ENCODE peak calls at places on chromosomes 3 and 15, in nine cellular contexts. One of them, this sample, is unnamed. For H3K4me1, the result is how much of the 10 kb centered on the place peaks cover.

GRCh38 chr15:88072598-88073385 is 183.7 kb downstream of the NTRK3 start:
- DNase-seq in esophagus squamous epithelium: no peak
- DNase-seq in right lobe of liver: no peak
- DNase-seq in HCT116: no peak
- DNase-seq in IMR-90: no peak
- DNase-seq in tibial nerve: no peak
- DNase-seq in adrenal gland: no peak
- DNase-seq in A549: no peak
- DNase-seq in heart left ventricle: no peak
- DNase-seq in this sample: no peak

GRCh38 chr3:139129892-139130291 is 85.2 kb upstream of the PRR23C start:
- DNase-seq in HCT116: no peak
- DNase-seq in heart left ventricle: no peak
- DNase-seq in tibial nerve: no peak
- DNase-seq in esophagus squamous epithelium: no peak
- DNase-seq in adrenal gland: no peak
- DNase-seq in IMR-90: no peak
- DNase-seq in A549: no peak
- DNase-seq in right lobe of liver: no peak
- DNase-seq in this sample: no peak

GRCh38 chr3:35194666-35195065 is 444.7 kb upstream of the ARPP21 start:
- DNase-seq in adrenal gland: no peak
- DNase-seq in HCT116: no peak
- DNase-seq in tibial nerve: no peak
- DNase-seq in right lobe of liver: no peak
- DNase-seq in A549: no peak
- DNase-seq in esophagus squamous epithelium: no peak
- DNase-seq in IMR-90: no peak
- DNase-seq in heart left ventricle: no peak
- DNase-seq in this sample: no peak

GRCh38 chr15:34435658-34436057 is 1.9 kb downstream of the GOLGA8A start:
- DNase-seq in tibial nerve: no peak
- DNase-seq in HCT116: no peak
- DNase-seq in heart left ventricle: no peak
- DNase-seq in A549: no peak
- DNase-seq in right lobe of liver: no peak
- DNase-seq in esophagus squamous epithelium: no peak
- DNase-seq in adrenal gland: no peak
- DNase-seq in IMR-90: no peak
- DNase-seq in this sample: no peak

GRCh38 chr15:65245096-65245849 is 34.0 kb upstream of the CILP start:
- DNase-seq in tibial nerve: no peak
- DNase-seq in A549: no peak
- DNase-seq in HCT116: no peak
- DNase-seq in heart left ventricle: peak
- DNase-seq in esophagus squamous epithelium: no peak
- DNase-seq in IMR-90: peak
- DNase-seq in right lobe of liver: peak
- DNase-seq in adrenal gland: no peak
- DNase-seq in this sample: peak

GRCh38 chr3:174126990-174127758 is 729.6 kb downstream of the NLGN1 start:
- DNase-seq in esophagus squamous epithelium: no peak
- DNase-seq in right lobe of liver: no peak
- DNase-seq in HCT116: no peak
- DNase-seq in adrenal gland: no peak
- DNase-seq in IMR-90: peak
- DNase-seq in A549: no peak
- DNase-seq in tibial nerve: no peak
- DNase-seq in heart left ventricle: no peak
- DNase-seq in this sample: no peak

GRCh38 chr15:64289550-64289949 is 66.4 kb downstream of the CSNK1G1 start:
- DNase-seq in heart left ventricle: no peak
- DNase-seq in HCT116: no peak
- DNase-seq in IMR-90: no peak
- DNase-seq in adrenal gland: no peak
- DNase-seq in tibial nerve: no peak
- DNase-seq in A549: no peak
- DNase-seq in right lobe of liver: no peak
- DNase-seq in esophagus squamous epithelium: no peak
- DNase-seq in this sample: no peak

GRCh38 chr3:24377218-24377993 is 117.2 kb downstream of the THRB start:
- DNase-seq in heart left ventricle: no peak
- DNase-seq in IMR-90: no peak
- DNase-seq in right lobe of liver: peak
- DNase-seq in adrenal gland: peak
- DNase-seq in esophagus squamous epithelium: no peak
- DNase-seq in A549: no peak
- DNase-seq in tibial nerve: no peak
- DNase-seq in HCT116: no peak
- DNase-seq in this sample: no peak

GRCh38 chr3:63855333-63855940 is 8.2 kb downstream of the THOC7 start:
- DNase-seq in adrenal gland: no peak
- DNase-seq in tibial nerve: no peak
- DNase-seq in IMR-90: no peak
- DNase-seq in A549: no peak
- DNase-seq in heart left ventricle: no peak
- DNase-seq in esophagus squamous epithelium: no peak
- DNase-seq in HCT116: no peak
- DNase-seq in right lobe of liver: no peak
- DNase-seq in this sample: no peak

GRCh38 chr3:175951047-175951694 is 1092.0 kb downstream of the NAALADL2 start:
- DNase-seq in IMR-90: peak
- DNase-seq in heart left ventricle: no peak
- DNase-seq in tibial nerve: no peak
- DNase-seq in esophagus squamous epithelium: no peak
- DNase-seq in right lobe of liver: no peak
- DNase-seq in A549: no peak
- DNase-seq in adrenal gland: no peak
- DNase-seq in HCT116: no peak
- DNase-seq in this sample: no peak

GRCh38 chr15:82568986-82569385 is 28.7 kb upstream of the RPS17 start:
- DNase-seq in right lobe of liver: no peak
- DNase-seq in esophagus squamous epithelium: no peak
- DNase-seq in tibial nerve: no peak
- DNase-seq in IMR-90: no peak
- DNase-seq in adrenal gland: no peak
- DNase-seq in A549: no peak
- DNase-seq in HCT116: no peak
- DNase-seq in heart left ventricle: no peak
- DNase-seq in this sample: no peak

GRCh38 chr3:25412269-25412668 is 15.8 kb upstream of the RARB start:
- DNase-seq in esophagus squamous epithelium: no peak
- DNase-seq in A549: no peak
- DNase-seq in adrenal gland: no peak
- DNase-seq in right lobe of liver: no peak
- DNase-seq in IMR-90: peak
- DNase-seq in HCT116: no peak
- DNase-seq in tibial nerve: no peak
- DNase-seq in heart left ventricle: no peak
- DNase-seq in this sample: no peak

GRCh38 chr15:58247803-58248503 is 109.8 kb downstream of the AQP9 start:
- DNase-seq in A549: no peak
- DNase-seq in IMR-90: peak
- DNase-seq in adrenal gland: peak
- DNase-seq in HCT116: no peak
- DNase-seq in heart left ventricle: peak
- DNase-seq in tibial nerve: no peak
- DNase-seq in right lobe of liver: peak
- DNase-seq in esophagus squamous epithelium: no peak
- DNase-seq in this sample: peak

GRCh38 chr3:127697531-127698240 is 24.9 kb downstream of the ABTB1 start:
- DNase-seq in heart left ventricle: peak
- DNase-seq in right lobe of liver: peak
- DNase-seq in adrenal gland: peak
- DNase-seq in tibial nerve: peak
- DNase-seq in HCT116: peak
- DNase-seq in IMR-90: peak
- DNase-seq in A549: peak
- DNase-seq in esophagus squamous epithelium: peak
- DNase-seq in this sample: peak

GRCh38 chr3:115146418-115147328 is at the start of gene ZBTB20:
- DNase-seq in tibial nerve: peak
- DNase-seq in HCT116: peak
- DNase-seq in A549: peak
- DNase-seq in heart left ventricle: peak
- DNase-seq in esophagus squamous epithelium: no peak
- DNase-seq in adrenal gland: peak
- DNase-seq in IMR-90: peak
- DNase-seq in right lobe of liver: no peak
- DNase-seq in this sample: peak
- TF ChIP-seq POLR2A in tibial nerve: peak
- TF ChIP-seq POLR2A in HCT116: no peak
- TF ChIP-seq POLR2A in A549: peak
- TF ChIP-seq POLR2A in heart left ventricle: peak
- TF ChIP-seq POLR2A in esophagus squamous epithelium: peak
- TF ChIP-seq POLR2A in adrenal gland: peak
- TF ChIP-seq POLR2A in IMR-90: peak
- TF ChIP-seq POLR2A in right lobe of liver: no peak
- TF ChIP-seq POLR2A in this sample: peak

DNA sequence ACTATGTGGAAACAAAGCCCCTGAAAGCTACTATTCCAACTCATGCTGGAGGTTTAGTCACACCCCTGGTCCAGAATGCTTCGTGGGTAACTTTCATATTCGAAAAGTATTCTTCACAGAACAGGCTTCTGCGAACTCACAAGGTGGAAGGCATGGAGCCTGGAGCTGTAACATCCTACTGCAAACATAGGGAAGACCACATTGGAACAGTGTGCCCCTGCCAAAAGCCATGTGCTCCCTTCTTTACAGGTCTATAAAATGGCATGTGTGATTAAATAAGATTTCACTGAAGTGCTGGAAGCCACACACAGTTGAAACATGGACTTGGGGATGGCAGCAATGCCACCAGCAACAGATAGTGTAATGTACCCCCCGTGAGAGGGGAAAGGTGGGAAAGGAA is 105.9 kb downstream of the GREM1 start:
- DNase-seq in A549: no peak
- DNase-seq in tibial nerve: no peak
- DNase-seq in right lobe of liver: no peak
- DNase-seq in adrenal gland: no peak
- DNase-seq in IMR-90: no peak
- DNase-seq in HCT116: no peak
- DNase-seq in heart left ventricle: no peak
- DNase-seq in esophagus squamous epithelium: no peak
- DNase-seq in this sample: no peak
- H3K27ac ChIP-seq in A549: peak
- H3K27ac ChIP-seq in tibial nerve: no peak
- H3K27ac ChIP-seq in right lobe of liver: no peak
- H3K27ac ChIP-seq in adrenal gland: no peak
- H3K27ac ChIP-seq in IMR-90: peak
- H3K27ac ChIP-seq in HCT116: no peak
- H3K27ac ChIP-seq in heart left ventricle: no peak
- H3K27ac ChIP-seq in esophagus squamous epithelium: no peak
- H3K27ac ChIP-seq in this sample: no peak

GRCh38 chr15:76996076-76996525 is 1.2 kb downstream of the PSTPIP1 start:
- DNase-seq in tibial nerve: no peak
- DNase-seq in esophagus squamous epithelium: no peak
- DNase-seq in heart left ventricle: no peak
- DNase-seq in right lobe of liver: no peak
- DNase-seq in IMR-90: no peak
- DNase-seq in HCT116: no peak
- DNase-seq in A549: no peak
- DNase-seq in adrenal gland: no peak
- DNase-seq in this sample: no peak
- H3K4me1 ChIP-seq in tibial nerve: under half
- H3K4me1 ChIP-seq in esophagus squamous epithelium: under half
- H3K4me1 ChIP-seq in heart left ventricle: under half
- H3K4me1 ChIP-seq in right lobe of liver: under half
- H3K4me1 ChIP-seq in IMR-90: under half
- H3K4me1 ChIP-seq in HCT116: under half
- H3K4me1 ChIP-seq in A549: under half
- H3K4me1 ChIP-seq in adrenal gland: under half
- H3K4me1 ChIP-seq in this sample: under half

DNA sequence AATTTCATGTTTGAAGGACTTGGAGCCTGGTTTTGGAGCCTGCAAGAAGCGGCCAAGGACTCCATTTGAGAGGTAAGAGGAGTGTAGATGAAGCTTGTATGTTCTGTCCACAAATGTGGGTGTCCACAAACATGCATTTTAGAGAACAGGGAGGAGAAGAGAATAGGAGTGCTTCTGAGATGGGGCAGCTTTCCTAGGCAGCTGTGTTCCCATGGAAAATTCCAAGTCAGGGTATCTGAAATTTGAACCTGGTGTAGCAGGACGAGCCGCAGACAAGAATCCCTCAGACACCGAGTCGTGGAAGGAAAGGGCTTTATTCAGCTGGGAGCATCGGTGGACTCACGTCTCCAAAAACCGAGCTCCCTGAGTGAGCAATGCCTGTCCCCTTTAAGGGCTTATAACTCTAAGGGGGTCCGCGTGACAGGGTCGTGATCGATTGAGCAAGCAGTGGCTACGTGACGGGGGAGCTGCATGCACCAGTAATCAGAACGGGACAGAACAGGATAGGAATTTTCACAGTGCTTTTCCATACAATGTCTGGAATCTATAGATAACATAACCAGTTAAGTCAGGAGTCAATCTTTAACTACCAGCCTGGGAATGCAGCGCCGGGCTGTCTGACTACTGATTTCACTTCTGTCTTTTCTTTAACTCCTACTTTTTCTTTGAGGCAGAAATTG is 71.4 kb upstream of the WDR72 start:
- DNase-seq in right lobe of liver: no peak
- DNase-seq in A549: no peak
- DNase-seq in esophagus squamous epithelium: no peak
- DNase-seq in tibial nerve: no peak
- DNase-seq in IMR-90: no peak
- DNase-seq in HCT116: no peak
- DNase-seq in heart left ventricle: no peak
- DNase-seq in adrenal gland: no peak
- DNase-seq in this sample: no peak
- TF ChIP-seq POLR2A in right lobe of liver: no peak
- TF ChIP-seq POLR2A in A549: no peak
- TF ChIP-seq POLR2A in esophagus squamous epithelium: no peak
- TF ChIP-seq POLR2A in tibial nerve: no peak
- TF ChIP-seq POLR2A in IMR-90: no peak
- TF ChIP-seq POLR2A in HCT116: no peak
- TF ChIP-seq POLR2A in heart left ventricle: no peak
- TF ChIP-seq POLR2A in adrenal gland: no peak
- TF ChIP-seq POLR2A in this sample: no peak

DNA sequence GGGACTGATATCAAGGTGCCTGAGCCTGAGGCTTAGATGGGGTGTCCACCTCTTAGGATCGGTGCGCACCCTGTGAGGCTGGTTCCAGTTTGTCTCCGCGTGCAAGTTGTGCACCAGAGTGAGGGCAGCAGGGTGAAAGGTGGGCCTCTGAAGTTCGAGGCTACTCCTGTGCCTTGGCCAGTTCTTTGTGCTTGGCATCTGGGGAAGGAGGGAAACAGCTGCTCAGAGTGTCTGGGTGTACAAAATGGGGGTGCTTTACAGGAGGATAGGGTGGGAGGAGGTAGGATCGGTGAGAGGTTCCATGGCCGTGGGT is 835 bp downstream of the VPS8 start:
- DNase-seq in heart left ventricle: no peak
- DNase-seq in tibial nerve: no peak
- DNase-seq in HCT116: no peak
- DNase-seq in A549: no peak
- DNase-seq in adrenal gland: no peak
- DNase-seq in right lobe of liver: no peak
- DNase-seq in esophagus squamous epithelium: no peak
- DNase-seq in IMR-90: no peak
- DNase-seq in this sample: no peak
- H3K27ac ChIP-seq in heart left ventricle: peak
- H3K27ac ChIP-seq in tibial nerve: peak
- H3K27ac ChIP-seq in HCT116: peak
- H3K27ac ChIP-seq in A549: peak
- H3K27ac ChIP-seq in adrenal gland: no peak
- H3K27ac ChIP-seq in right lobe of liver: peak
- H3K27ac ChIP-seq in esophagus squamous epithelium: peak
- H3K27ac ChIP-seq in IMR-90: peak
- H3K27ac ChIP-seq in this sample: peak